ENCODE peak calls at places on chromosomes 13 and 19, in five cellular contexts. One of them, this sample, is unnamed. For H3K4me1, the result is how much of the 10 kb centered on the place peaks cover.

GRCh38 chr19:56393119-56394012 is at the start of gene ZNF582:
- DNase-seq in heart left ventricle: peak
- DNase-seq in tibial nerve: peak
- DNase-seq in astrocyte: peak
- DNase-seq in Peyer's patch: peak
- DNase-seq in this sample: peak

GRCh38 chr13:76438050-76438449 is 448.2 kb downstream of the KCTD12 start:
- DNase-seq in tibial nerve: no peak
- DNase-seq in heart left ventricle: no peak
- DNase-seq in astrocyte: no peak
- DNase-seq in Peyer's patch: no peak
- DNase-seq in this sample: no peak

GRCh38 chr13:92734068-92734467 is 492.5 kb upstream of the GPC6 start:
- DNase-seq in tibial nerve: no peak
- DNase-seq in heart left ventricle: no peak
- DNase-seq in Peyer's patch: no peak
- DNase-seq in astrocyte: no peak
- DNase-seq in this sample: no peak

GRCh38 chr13:109782823-109783411 is 3.5 kb downstream of the IRS2 start:
- DNase-seq in heart left ventricle: no peak
- DNase-seq in astrocyte: no peak
- DNase-seq in Peyer's patch: no peak
- DNase-seq in tibial nerve: no peak
- DNase-seq in this sample: no peak

GRCh38 chr19:18487576-18488402 is 34.1 kb downstream of the ELL start:
- DNase-seq in heart left ventricle: no peak
- DNase-seq in astrocyte: no peak
- DNase-seq in Peyer's patch: no peak
- DNase-seq in tibial nerve: no peak
- DNase-seq in this sample: no peak

GRCh38 chr19:18008814-18009213 is 844 bp downstream of the ARRDC2 start:
- DNase-seq in astrocyte: no peak
- DNase-seq in heart left ventricle: no peak
- DNase-seq in Peyer's patch: no peak
- DNase-seq in tibial nerve: no peak
- DNase-seq in this sample: no peak

GRCh38 chr19:56995298-56995697 is 124.5 kb upstream of the USP29 start:
- DNase-seq in Peyer's patch: no peak
- DNase-seq in tibial nerve: no peak
- DNase-seq in heart left ventricle: no peak
- DNase-seq in astrocyte: no peak
- DNase-seq in this sample: no peak

GRCh38 chr13:94031609-94032008 is 447.9 kb downstream of the DCT start:
- DNase-seq in tibial nerve: no peak
- DNase-seq in astrocyte: peak
- DNase-seq in heart left ventricle: no peak
- DNase-seq in Peyer's patch: no peak
- DNase-seq in this sample: no peak

GRCh38 chr19:31675187-31675913 is 326.1 kb upstream of the TSHZ3 start:
- DNase-seq in tibial nerve: no peak
- DNase-seq in astrocyte: peak
- DNase-seq in heart left ventricle: no peak
- DNase-seq in Peyer's patch: no peak
- DNase-seq in this sample: no peak

GRCh38 chr19:11849264-11849615 is 714 bp downstream of the ZNF439 start:
- DNase-seq in astrocyte: peak
- DNase-seq in Peyer's patch: peak
- DNase-seq in tibial nerve: no peak
- DNase-seq in heart left ventricle: no peak
- DNase-seq in this sample: no peak

GRCh38 chr19:49084206-49085019 is 838 bp upstream of the SNRNP70 start:
- DNase-seq in astrocyte: no peak
- DNase-seq in tibial nerve: no peak
- DNase-seq in Peyer's patch: no peak
- DNase-seq in heart left ventricle: no peak
- DNase-seq in this sample: no peak

GRCh38 chr13:46126552-46127171 is 21.8 kb upstream of the CPB2 start:
- DNase-seq in tibial nerve: peak
- DNase-seq in heart left ventricle: peak
- DNase-seq in Peyer's patch: peak
- DNase-seq in astrocyte: peak
- DNase-seq in this sample: no peak

DNA sequence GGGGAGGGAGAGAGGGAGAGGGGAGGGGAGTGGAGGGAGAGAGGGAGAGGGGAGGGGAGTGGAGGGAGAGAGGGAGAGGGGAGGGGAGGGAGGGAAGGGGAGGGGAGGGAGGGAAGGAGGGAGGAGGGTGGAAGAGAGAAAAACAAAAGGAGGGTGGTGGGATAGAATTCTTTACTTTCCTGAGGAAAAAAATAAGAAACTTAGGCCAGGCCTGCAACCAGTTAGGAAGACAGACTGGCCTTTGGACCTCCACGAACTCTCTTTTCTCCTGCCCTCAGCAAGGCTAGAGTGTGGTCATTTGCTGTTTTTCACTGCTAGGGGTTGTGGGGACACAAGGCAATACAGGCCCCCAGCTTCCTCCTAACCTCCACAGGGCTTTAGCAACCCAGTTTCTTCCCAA is 4.2 kb downstream of the CCDC8 start:
- DNase-seq in Peyer's patch: no peak
- DNase-seq in astrocyte: no peak
- DNase-seq in heart left ventricle: no peak
- DNase-seq in tibial nerve: no peak
- DNase-seq in this sample: no peak
- H3K27ac ChIP-seq in Peyer's patch: no peak
- H3K27ac ChIP-seq in astrocyte: no peak
- H3K27ac ChIP-seq in heart left ventricle: peak
- H3K27ac ChIP-seq in tibial nerve: no peak
- H3K27ac ChIP-seq in this sample: peak

GRCh38 chr19:44814132-44814470 is 5.2 kb downstream of the BCAM start:
- DNase-seq in astrocyte: no peak
- DNase-seq in Peyer's patch: no peak
- DNase-seq in heart left ventricle: no peak
- DNase-seq in tibial nerve: no peak
- DNase-seq in this sample: no peak
- H3K4me1 ChIP-seq in astrocyte: under half
- H3K4me1 ChIP-seq in Peyer's patch: under half
- H3K4me1 ChIP-seq in heart left ventricle: under half
- H3K4me1 ChIP-seq in tibial nerve: under half
- H3K4me1 ChIP-seq in this sample: under half

DNA sequence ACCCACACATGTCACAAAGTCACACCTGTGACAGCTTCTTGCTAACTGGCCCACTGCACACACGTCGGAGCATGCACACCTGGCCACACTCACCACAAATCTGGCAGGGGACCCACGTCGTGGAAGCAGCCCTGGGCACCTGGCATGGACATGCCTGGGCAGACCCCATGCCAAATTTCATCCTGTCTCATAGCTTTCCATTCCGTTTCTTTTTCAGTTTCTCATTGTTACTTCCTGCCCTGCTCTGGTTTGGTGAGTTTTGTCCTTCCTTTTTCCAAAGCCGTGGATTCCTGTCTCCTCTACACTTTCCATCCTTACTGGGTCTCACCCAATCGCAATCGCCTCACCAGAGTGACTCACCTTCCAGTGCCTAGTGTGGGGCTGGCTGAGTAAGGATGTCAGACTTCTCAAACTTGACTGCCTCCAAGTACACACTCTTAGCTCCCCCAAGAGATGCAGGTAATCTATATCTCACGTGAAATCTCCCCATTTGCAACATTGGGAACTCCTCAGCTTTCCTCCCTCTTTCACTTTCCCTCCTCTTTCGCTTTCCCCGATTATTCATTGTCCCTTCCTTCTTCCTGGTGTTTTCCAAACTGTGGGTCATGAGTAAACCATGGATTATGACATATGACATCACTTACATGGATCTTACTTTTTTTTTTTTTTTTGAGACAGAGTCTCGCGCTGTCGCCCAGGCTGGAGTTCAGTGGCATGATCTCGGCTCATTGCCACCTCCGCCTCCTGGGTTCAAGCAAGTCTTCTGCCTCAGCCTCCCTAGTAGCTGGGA is 1.6 kb upstream of the BBC3 start:
- DNase-seq in heart left ventricle: no peak
- DNase-seq in tibial nerve: no peak
- DNase-seq in Peyer's patch: no peak
- DNase-seq in astrocyte: peak
- DNase-seq in this sample: no peak
- H3K27ac ChIP-seq in heart left ventricle: no peak
- H3K27ac ChIP-seq in tibial nerve: peak
- H3K27ac ChIP-seq in Peyer's patch: peak
- H3K27ac ChIP-seq in astrocyte: peak
- H3K27ac ChIP-seq in this sample: peak

GRCh38 chr13:99419591-99420243 is 81.6 kb upstream of the TM9SF2 start:
- DNase-seq in astrocyte: no peak
- DNase-seq in heart left ventricle: no peak
- DNase-seq in tibial nerve: no peak
- DNase-seq in Peyer's patch: peak
- DNase-seq in this sample: no peak

GRCh38 chr13:99417821-99418662 is 83.2 kb upstream of the TM9SF2 start:
- DNase-seq in Peyer's patch: no peak
- DNase-seq in tibial nerve: no peak
- DNase-seq in heart left ventricle: no peak
- DNase-seq in astrocyte: peak
- DNase-seq in this sample: no peak

GRCh38 chr13:99416411-99417121 is 84.7 kb upstream of the TM9SF2 start:
- DNase-seq in heart left ventricle: no peak
- DNase-seq in astrocyte: no peak
- DNase-seq in Peyer's patch: no peak
- DNase-seq in tibial nerve: no peak
- DNase-seq in this sample: no peak

GRCh38 chr13:99417151-99417820 is 84.0 kb upstream of the TM9SF2 start:
- DNase-seq in astrocyte: no peak
- DNase-seq in Peyer's patch: no peak
- DNase-seq in tibial nerve: no peak
- DNase-seq in heart left ventricle: no peak
- DNase-seq in this sample: no peak

DNA sequence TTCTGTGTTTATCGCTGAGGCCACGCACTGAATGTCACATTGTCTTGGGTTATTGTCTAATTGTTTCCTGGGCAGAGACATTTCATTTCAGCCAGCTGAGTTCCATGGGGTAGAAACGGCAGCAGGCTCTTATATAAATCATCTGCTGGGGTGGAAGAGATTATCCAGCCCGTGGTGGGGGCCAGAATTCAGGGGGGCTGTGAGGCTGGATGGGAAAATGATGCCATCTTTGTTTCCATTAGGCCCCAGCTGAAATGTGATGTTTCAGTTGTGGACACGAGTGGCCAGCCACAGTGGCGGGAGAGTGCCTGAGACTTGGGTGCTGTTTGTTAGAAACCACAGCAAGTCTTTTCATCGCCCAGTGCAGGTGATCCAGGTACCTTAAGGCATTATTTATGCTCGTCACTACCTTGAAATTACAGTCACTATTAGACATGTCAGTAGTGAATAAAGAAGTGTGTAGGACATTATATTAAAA is 82.6 kb upstream of the TM9SF2 start:
- DNase-seq in tibial nerve: no peak
- DNase-seq in heart left ventricle: no peak
- DNase-seq in Peyer's patch: no peak
- DNase-seq in astrocyte: no peak
- DNase-seq in this sample: no peak
- H3K4me1 ChIP-seq in tibial nerve: under half
- H3K4me1 ChIP-seq in heart left ventricle: under half
- H3K4me1 ChIP-seq in Peyer's patch: under half
- H3K4me1 ChIP-seq in astrocyte: under half
- H3K4me1 ChIP-seq in this sample: under half

GRCh38 chr19:2083174-2083854 is 12.8 kb downstream of the MOB3A start:
- DNase-seq in heart left ventricle: no peak
- DNase-seq in astrocyte: no peak
- DNase-seq in tibial nerve: no peak
- DNase-seq in Peyer's patch: peak
- DNase-seq in this sample: no peak
- H3K27ac ChIP-seq in heart left ventricle: no peak
- H3K27ac ChIP-seq in astrocyte: no peak
- H3K27ac ChIP-seq in tibial nerve: peak
- H3K27ac ChIP-seq in Peyer's patch: peak
- H3K27ac ChIP-seq in this sample: peak

GRCh38 chr13:80036845-80037504 is 304.0 kb downstream of the SPRY2 start:
- DNase-seq in astrocyte: no peak
- DNase-seq in Peyer's patch: peak
- DNase-seq in heart left ventricle: no peak
- DNase-seq in tibial nerve: no peak
- DNase-seq in this sample: no peak
- H3K4me1 ChIP-seq in astrocyte: under half
- H3K4me1 ChIP-seq in Peyer's patch: under half
- H3K4me1 ChIP-seq in heart left ventricle: under half
- H3K4me1 ChIP-seq in tibial nerve: under half
- H3K4me1 ChIP-seq in this sample: under half

GRCh38 chr13:35887028-35887666 is 244.0 kb downstream of the DCLK1 start:
- DNase-seq in Peyer's patch: no peak
- DNase-seq in tibial nerve: no peak
- DNase-seq in astrocyte: no peak
- DNase-seq in heart left ventricle: no peak
- DNase-seq in this sample: no peak

GRCh38 chr13:35888327-35888940 is 242.7 kb downstream of the DCLK1 start:
- DNase-seq in tibial nerve: no peak
- DNase-seq in astrocyte: peak
- DNase-seq in Peyer's patch: no peak
- DNase-seq in heart left ventricle: no peak
- DNase-seq in this sample: no peak

GRCh38 chr13:35891973-35892441 is 239.2 kb downstream of the DCLK1 start:
- DNase-seq in Peyer's patch: no peak
- DNase-seq in astrocyte: peak
- DNase-seq in heart left ventricle: no peak
- DNase-seq in tibial nerve: no peak
- DNase-seq in this sample: no peak

GRCh38 chr13:35891486-35891885 is 239.7 kb downstream of the DCLK1 start:
- DNase-seq in astrocyte: no peak
- DNase-seq in Peyer's patch: no peak
- DNase-seq in tibial nerve: no peak
- DNase-seq in heart left ventricle: no peak
- DNase-seq in this sample: no peak

DNA sequence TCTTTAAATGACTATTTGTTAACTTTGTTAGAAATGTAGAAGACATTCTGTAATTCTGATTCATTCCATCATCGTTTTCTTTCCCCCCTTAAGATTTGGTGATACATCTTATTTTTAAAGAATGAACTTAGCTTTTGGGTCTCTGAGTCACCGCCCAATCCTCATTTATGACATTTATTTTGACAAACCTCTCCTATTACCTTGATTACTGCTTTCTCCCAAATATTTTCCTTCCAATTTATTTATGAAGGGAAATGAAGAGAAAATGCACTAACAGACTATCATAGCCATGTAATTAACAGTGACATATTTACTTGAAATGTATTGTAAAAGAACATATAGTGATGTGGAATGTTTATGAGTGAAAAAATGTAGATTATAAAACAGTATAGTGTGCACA is 241.6 kb downstream of the DCLK1 start:
- DNase-seq in tibial nerve: no peak
- DNase-seq in Peyer's patch: no peak
- DNase-seq in heart left ventricle: no peak
- DNase-seq in astrocyte: no peak
- DNase-seq in this sample: no peak
- H3K27ac ChIP-seq in tibial nerve: no peak
- H3K27ac ChIP-seq in Peyer's patch: no peak
- H3K27ac ChIP-seq in heart left ventricle: no peak
- H3K27ac ChIP-seq in astrocyte: peak
- H3K27ac ChIP-seq in this sample: no peak

GRCh38 chr13:28476919-28477708 is 17.8 kb downstream of the FLT1 start:
- DNase-seq in astrocyte: no peak
- DNase-seq in Peyer's patch: no peak
- DNase-seq in tibial nerve: no peak
- DNase-seq in heart left ventricle: no peak
- DNase-seq in this sample: no peak
- H3K4me1 ChIP-seq in astrocyte: under half
- H3K4me1 ChIP-seq in Peyer's patch: under half
- H3K4me1 ChIP-seq in tibial nerve: under half
- H3K4me1 ChIP-seq in heart left ventricle: under half
- H3K4me1 ChIP-seq in this sample: under half

This sample was measured in vagina.